ENCODE peak calls at places on chromosomes 16 and 17, in ten cellular contexts. Y, U, I, Q, H, V, B, G, Z and P are unnamed samples.

GRCh38 chr16:65153365-65154105 is 31.7 kb upstream of the CDH11 start:
- DNase-seq in Y (no peak), U (no peak), I (no peak), Q (no peak), H (no peak), V (no peak), B (no peak), G (no peak), Z (no peak), P (no peak)

GRCh38 chr16:82641336-82641984 is 14.7 kb downstream of the CDH13 start:
- DNase-seq in Y (no peak), U (no peak), I (no peak), Q (peak), H (no peak), V (no peak), B (no peak), G (no peak), Z (no peak), P (no peak)

GRCh38 chr17:58986005-58986404 is 120.7 kb downstream of the TRIM37 start:
- DNase-seq in Y (no peak), U (no peak), I (no peak), Q (peak), H (no peak), V (no peak), B (no peak), G (no peak), Z (no peak), P (no peak)

GRCh38 chr16:11498683-11499082 is 88.0 kb downstream of the LITAF start:
- DNase-seq in Y (no peak), U (no peak), I (no peak), Q (no peak), H (no peak), V (no peak), B (no peak), G (no peak), Z (no peak), P (no peak)

GRCh38 chr16:88306860-88307545 is 75.8 kb upstream of the ZNF469 start:
- DNase-seq in Y (peak), U (no peak), I (no peak), Q (peak), H (peak), V (peak), B (no peak), G (no peak), Z (no peak), P (peak)

GRCh38 chr17:78583091-78583490 is 5.9 kb upstream of the DNAH17 start:
- DNase-seq in Y (no peak), U (no peak), I (no peak), Q (no peak), H (no peak), V (no peak), B (no peak), G (no peak), Z (no peak), P (peak)

GRCh38 chr17:56160395-56160889 is 7.2 kb downstream of the ANKFN1 start:
- DNase-seq in Y (no peak), U (no peak), I (no peak), Q (no peak), H (no peak), V (no peak), B (no peak), G (no peak), Z (no peak), P (no peak)

GRCh38 chr16:20380782-20381181 is 23.8 kb downstream of the PDILT start:
- DNase-seq in Y (no peak), U (no peak), I (no peak), Q (no peak), H (no peak), V (no peak), B (no peak), G (no peak), Z (no peak), P (no peak)

GRCh38 chr17:35612924-35613521 is 25.9 kb downstream of the AP2B1 start:
- DNase-seq in Y (no peak), U (peak), I (no peak), Q (peak), H (peak), V (no peak), B (no peak), G (peak), Z (peak), P (peak)

GRCh38 chr16:78480588-78480987 is 381.1 kb downstream of the WWOX start:
- DNase-seq in Y (no peak), U (no peak), I (no peak), Q (no peak), H (no peak), V (no peak), B (no peak), G (no peak), Z (no peak), P (no peak)

GRCh38 chr16:67942200-67942509 is 1.8 kb downstream of the LCAT start:
- DNase-seq in Y (no peak), U (peak), I (no peak), Q (peak), H (no peak), V (no peak), B (peak), G (peak), Z (no peak), P (no peak)

GRCh38 chr16:25006504-25007055 is 8.6 kb downstream of the ARHGAP17 start:
- DNase-seq in Y (no peak), U (peak), I (no peak), Q (peak), H (no peak), V (no peak), B (no peak), G (no peak), Z (peak), P (no peak)

GRCh38 chr16:87457051-87457611 is 35.7 kb downstream of the ZCCHC14 start:
- DNase-seq in Y (no peak), U (no peak), I (no peak), Q (peak), H (peak), V (no peak), B (no peak), G (no peak), Z (no peak), P (peak)